ENCODE peak calls at places on chromosomes 3 and 15, in ten cellular contexts. One of them, this sample, is unnamed.

GRCh38 chr3:60301142-60301541 is 950.1 kb downstream of the FHIT start:
- DNase-seq in upper lobe of right lung: no peak
- DNase-seq in AML-193: no peak
- DNase-seq in GM10248: no peak
- DNase-seq in fibroblast of pulmonary artery: peak
- DNase-seq in NCI-H1694 treated with DMSO at 0.1 percent for 48 hours: no peak
- DNase-seq in activated gamma-delta T cell treated with Interleukin-2 at 50 U/mL for 16 hours: no peak
- DNase-seq in endothelial cell of umbilical vein: no peak
- DNase-seq in CD4-positive, alpha-beta memory T cell: no peak
- DNase-seq in lung microvascular endothelial cell: no peak
- DNase-seq in this sample: no peak

GRCh38 chr3:62926494-62926893 is 51.3 kb upstream of the CADPS start:
- DNase-seq in upper lobe of right lung: no peak
- DNase-seq in AML-193: no peak
- DNase-seq in GM10248: no peak
- DNase-seq in fibroblast of pulmonary artery: no peak
- DNase-seq in NCI-H1694 treated with DMSO at 0.1 percent for 48 hours: no peak
- DNase-seq in activated gamma-delta T cell treated with Interleukin-2 at 50 U/mL for 16 hours: no peak
- DNase-seq in endothelial cell of umbilical vein: no peak
- DNase-seq in CD4-positive, alpha-beta memory T cell: no peak
- DNase-seq in lung microvascular endothelial cell: no peak
- DNase-seq in this sample: no peak

GRCh38 chr3:179981646-179982045 is 55.1 kb downstream of the PEX5L start:
- DNase-seq in upper lobe of right lung: no peak
- DNase-seq in AML-193: no peak
- DNase-seq in GM10248: no peak
- DNase-seq in fibroblast of pulmonary artery: no peak
- DNase-seq in NCI-H1694 treated with DMSO at 0.1 percent for 48 hours: no peak
- DNase-seq in activated gamma-delta T cell treated with Interleukin-2 at 50 U/mL for 16 hours: no peak
- DNase-seq in endothelial cell of umbilical vein: no peak
- DNase-seq in CD4-positive, alpha-beta memory T cell: no peak
- DNase-seq in lung microvascular endothelial cell: no peak
- DNase-seq in this sample: no peak

GRCh38 chr3:184551103-184551502 is 10.5 kb upstream of the EPHB3 start:
- DNase-seq in upper lobe of right lung: no peak
- DNase-seq in AML-193: no peak
- DNase-seq in GM10248: no peak
- DNase-seq in fibroblast of pulmonary artery: no peak
- DNase-seq in NCI-H1694 treated with DMSO at 0.1 percent for 48 hours: no peak
- DNase-seq in activated gamma-delta T cell treated with Interleukin-2 at 50 U/mL for 16 hours: no peak
- DNase-seq in endothelial cell of umbilical vein: no peak
- DNase-seq in CD4-positive, alpha-beta memory T cell: no peak
- DNase-seq in lung microvascular endothelial cell: no peak
- DNase-seq in this sample: no peak

GRCh38 chr15:75194397-75194796 is 7.3 kb upstream of the C15orf39 start:
- DNase-seq in upper lobe of right lung: no peak
- DNase-seq in AML-193: no peak
- DNase-seq in GM10248: no peak
- DNase-seq in fibroblast of pulmonary artery: no peak
- DNase-seq in NCI-H1694 treated with DMSO at 0.1 percent for 48 hours: no peak
- DNase-seq in activated gamma-delta T cell treated with Interleukin-2 at 50 U/mL for 16 hours: no peak
- DNase-seq in endothelial cell of umbilical vein: no peak
- DNase-seq in CD4-positive, alpha-beta memory T cell: no peak
- DNase-seq in lung microvascular endothelial cell: no peak
- DNase-seq in this sample: no peak

GRCh38 chr3:195151866-195152526 is 119.0 kb downstream of the XXYLT1 start:
- DNase-seq in upper lobe of right lung: no peak
- DNase-seq in AML-193: no peak
- DNase-seq in GM10248: no peak
- DNase-seq in fibroblast of pulmonary artery: peak
- DNase-seq in NCI-H1694 treated with DMSO at 0.1 percent for 48 hours: no peak
- DNase-seq in activated gamma-delta T cell treated with Interleukin-2 at 50 U/mL for 16 hours: no peak
- DNase-seq in endothelial cell of umbilical vein: peak
- DNase-seq in CD4-positive, alpha-beta memory T cell: no peak
- DNase-seq in lung microvascular endothelial cell: peak
- DNase-seq in this sample: no peak

GRCh38 chr3:13022348-13023250 is 50.6 kb downstream of the IQSEC1 start:
- DNase-seq in upper lobe of right lung: no peak
- DNase-seq in AML-193: no peak
- DNase-seq in GM10248: peak
- DNase-seq in fibroblast of pulmonary artery: peak
- DNase-seq in NCI-H1694 treated with DMSO at 0.1 percent for 48 hours: peak
- DNase-seq in activated gamma-delta T cell treated with Interleukin-2 at 50 U/mL for 16 hours: no peak
- DNase-seq in endothelial cell of umbilical vein: peak
- DNase-seq in CD4-positive, alpha-beta memory T cell: no peak
- DNase-seq in lung microvascular endothelial cell: peak
- DNase-seq in this sample: peak

GRCh38 chr15:65184305-65184943 is 718 bp downstream of the CLPX start:
- DNase-seq in upper lobe of right lung: peak
- DNase-seq in AML-193: peak
- DNase-seq in GM10248: peak
- DNase-seq in fibroblast of pulmonary artery: peak
- DNase-seq in NCI-H1694 treated with DMSO at 0.1 percent for 48 hours: no peak
- DNase-seq in activated gamma-delta T cell treated with Interleukin-2 at 50 U/mL for 16 hours: peak
- DNase-seq in endothelial cell of umbilical vein: peak
- DNase-seq in CD4-positive, alpha-beta memory T cell: peak
- DNase-seq in lung microvascular endothelial cell: peak
- DNase-seq in this sample: peak

GRCh38 chr15:84081391-84082168 is 154.0 kb upstream of the GOLGA6L4 start:
- DNase-seq in upper lobe of right lung: no peak
- DNase-seq in AML-193: no peak
- DNase-seq in GM10248: no peak
- DNase-seq in fibroblast of pulmonary artery: peak
- DNase-seq in NCI-H1694 treated with DMSO at 0.1 percent for 48 hours: no peak
- DNase-seq in activated gamma-delta T cell treated with Interleukin-2 at 50 U/mL for 16 hours: no peak
- DNase-seq in endothelial cell of umbilical vein: no peak
- DNase-seq in CD4-positive, alpha-beta memory T cell: no peak
- DNase-seq in lung microvascular endothelial cell: no peak
- DNase-seq in this sample: no peak

GRCh38 chr3:38003371-38003816 is 12.8 kb downstream of the VILL start:
- DNase-seq in upper lobe of right lung: peak
- DNase-seq in AML-193: peak
- DNase-seq in GM10248: peak
- DNase-seq in fibroblast of pulmonary artery: peak
- DNase-seq in NCI-H1694 treated with DMSO at 0.1 percent for 48 hours: no peak
- DNase-seq in activated gamma-delta T cell treated with Interleukin-2 at 50 U/mL for 16 hours: peak
- DNase-seq in endothelial cell of umbilical vein: peak
- DNase-seq in CD4-positive, alpha-beta memory T cell: peak
- DNase-seq in lung microvascular endothelial cell: peak
- DNase-seq in this sample: peak

GRCh38 chr3:50251220-50251619 is 15.2 kb downstream of the GNAI2 start:
- DNase-seq in upper lobe of right lung: no peak
- DNase-seq in AML-193: no peak
- DNase-seq in GM10248: no peak
- DNase-seq in fibroblast of pulmonary artery: peak
- DNase-seq in NCI-H1694 treated with DMSO at 0.1 percent for 48 hours: no peak
- DNase-seq in activated gamma-delta T cell treated with Interleukin-2 at 50 U/mL for 16 hours: no peak
- DNase-seq in endothelial cell of umbilical vein: peak
- DNase-seq in CD4-positive, alpha-beta memory T cell: no peak
- DNase-seq in lung microvascular endothelial cell: no peak
- DNase-seq in this sample: no peak

GRCh38 chr3:110821586-110821985 is 250.0 kb upstream of the NECTIN3 start:
- DNase-seq in upper lobe of right lung: no peak
- DNase-seq in AML-193: no peak
- DNase-seq in GM10248: no peak
- DNase-seq in fibroblast of pulmonary artery: no peak
- DNase-seq in NCI-H1694 treated with DMSO at 0.1 percent for 48 hours: no peak
- DNase-seq in activated gamma-delta T cell treated with Interleukin-2 at 50 U/mL for 16 hours: no peak
- DNase-seq in endothelial cell of umbilical vein: no peak
- DNase-seq in CD4-positive, alpha-beta memory T cell: no peak
- DNase-seq in lung microvascular endothelial cell: no peak
- DNase-seq in this sample: no peak

GRCh38 chr15:31934821-31935220 is 95.5 kb upstream of the CHRNA7 start:
- DNase-seq in upper lobe of right lung: no peak
- DNase-seq in AML-193: no peak
- DNase-seq in GM10248: no peak
- DNase-seq in fibroblast of pulmonary artery: no peak
- DNase-seq in NCI-H1694 treated with DMSO at 0.1 percent for 48 hours: no peak
- DNase-seq in activated gamma-delta T cell treated with Interleukin-2 at 50 U/mL for 16 hours: no peak
- DNase-seq in endothelial cell of umbilical vein: no peak
- DNase-seq in CD4-positive, alpha-beta memory T cell: no peak
- DNase-seq in lung microvascular endothelial cell: no peak
- DNase-seq in this sample: no peak

GRCh38 chr3:45626096-45626887 is 31.7 kb downstream of the LIMD1 start:
- DNase-seq in upper lobe of right lung: no peak
- DNase-seq in AML-193: no peak
- DNase-seq in GM10248: no peak
- DNase-seq in fibroblast of pulmonary artery: no peak
- DNase-seq in NCI-H1694 treated with DMSO at 0.1 percent for 48 hours: no peak
- DNase-seq in activated gamma-delta T cell treated with Interleukin-2 at 50 U/mL for 16 hours: no peak
- DNase-seq in endothelial cell of umbilical vein: no peak
- DNase-seq in CD4-positive, alpha-beta memory T cell: no peak
- DNase-seq in lung microvascular endothelial cell: no peak
- DNase-seq in this sample: no peak

GRCh38 chr3:162292409-162292808 is 795.8 kb downstream of the OTOL1 start:
- DNase-seq in upper lobe of right lung: no peak
- DNase-seq in AML-193: no peak
- DNase-seq in GM10248: no peak
- DNase-seq in fibroblast of pulmonary artery: no peak
- DNase-seq in NCI-H1694 treated with DMSO at 0.1 percent for 48 hours: no peak
- DNase-seq in activated gamma-delta T cell treated with Interleukin-2 at 50 U/mL for 16 hours: no peak
- DNase-seq in endothelial cell of umbilical vein: no peak
- DNase-seq in CD4-positive, alpha-beta memory T cell: no peak
- DNase-seq in lung microvascular endothelial cell: no peak
- DNase-seq in this sample: no peak